ENCODE peak calls at places on chromosomes 2 and 18, in four cellular contexts. F is KG1, E is SK-N-SH, G is NCI-H2081. X is an unnamed sample.

GRCh38 chr2:12046641-12047040 is 300.2 kb downstream of the LPIN1 start:
- DNase-seq in F (no peak), E (no peak), G (no peak), X (no peak)

GRCh38 chr2:111710613-111711012 is 173.4 kb downstream of the ANAPC1 start:
- DNase-seq in G (no peak), E (no peak), F (no peak), X (no peak)

GRCh38 chr2:135304694-135305093 is 226.3 kb downstream of the ZRANB3 start:
- DNase-seq in F (no peak), G (no peak), E (no peak), X (no peak)

GRCh38 chr2:118750959-118751565 is 96.4 kb downstream of the EN1 start:
- DNase-seq in F (no peak), G (no peak), E (no peak), X (no peak)

GRCh38 chr2:60380411-60380810 is 173.0 kb downstream of the BCL11A start:
- DNase-seq in G (no peak), E (no peak), F (no peak), X (no peak)

GRCh38 chr2:53545159-53546055 is 222.2 kb upstream of the CHAC2 start:
- DNase-seq in F (no peak), G (no peak), E (no peak), X (no peak)

GRCh38 chr2:231456295-231457004 is 7.8 kb downstream of the NCL start:
- DNase-seq in E (no peak), F (no peak), G (no peak), X (no peak)

GRCh38 chr2:217653240-217653639 is 349.6 kb downstream of the TNS1 start:
- DNase-seq in G (no peak), E (no peak), F (no peak), X (no peak)

GRCh38 chr2:53970095-53970897 is 497 bp downstream of the PSME4 start:
- DNase-seq in F (no peak), E (peak; percentile 61), G (no peak), X (peak; percentile 49)

GRCh38 chr2:43040084-43040854 is 186.1 kb downstream of the ZFP36L2 start:
- DNase-seq in G (no peak), F (no peak), E (no peak), X (no peak)

GRCh38 chr2:128420776-128421175 is 102.1 kb upstream of the HS6ST1 start:
- DNase-seq in E (peak; percentile 57), F (no peak), G (no peak), X (no peak)

GRCh38 chr2:46001741-46002506 is 295.3 kb upstream of the EPAS1 start:
- DNase-seq in F (no peak), E (no peak), G (no peak), X (no peak)

GRCh38 chr2:145305854-145306253 is 785.9 kb upstream of the ZEB2 start:
- DNase-seq in E (no peak), F (no peak), G (no peak), X (no peak)

GRCh38 chr2:130727286-130727924 is 1.5 kb upstream of the GPR148 start:
- DNase-seq in F (no peak), E (peak; percentile 96), G (peak; percentile 70), X (peak; percentile 91)

GRCh38 chr2:98702127-98702802 is 28.7 kb downstream of the MGAT4A start:
- DNase-seq in E (peak; percentile 16), G (no peak), F (no peak), X (peak; percentile 11)

GRCh38 chr18:63152791-63153190 is 166.8 kb downstream of the BCL2 start:
- DNase-seq in G (no peak), E (no peak), F (no peak), X (no peak)

GRCh38 chr2:134138115-134138514 is 115.8 kb upstream of the MGAT5 start:
- DNase-seq in E (no peak), G (no peak), F (no peak), X (no peak)

GRCh38 chr18:37669991-37670534 is 104.5 kb upstream of the CELF4 start:
- DNase-seq in F (no peak), G (no peak), E (no peak), X (no peak)

GRCh38 chr2:180753809-180754761 is 226.3 kb upstream of the UBE2E3 start:
- DNase-seq in F (no peak), G (no peak), E (no peak), X (no peak)